ENCODE peak calls at places on chromosomes 16 and 17, in ten cellular contexts. S, M, L, O, C, H, F, B, J and X are unnamed samples.

GRCh38 chr16:30491744-30492308 is 19.3 kb downstream of the ITGAL start:
- DNase-seq in S (peak), M (no peak), L (peak), O (no peak), C (peak), H (no peak), F (no peak), B (peak), J (no peak), X (peak)

GRCh38 chr17:81543756-81544155 is 8.4 kb downstream of the FAAP100 start:
- DNase-seq in S (no peak), M (no peak), L (no peak), O (no peak), C (no peak), H (no peak), F (no peak), B (no peak), J (no peak), X (no peak)

GRCh38 chr17:43873815-43874214 is 26.8 kb downstream of the CD300LG start:
- DNase-seq in S (no peak), M (no peak), L (no peak), O (no peak), C (no peak), H (no peak), F (no peak), B (no peak), J (no peak), X (no peak)

GRCh38 chr16:68704232-68704867 is 32.7 kb upstream of the CDH1 start:
- DNase-seq in S (peak), M (no peak), L (peak), O (peak), C (peak), H (peak), F (peak), B (peak), J (peak), X (peak)

GRCh38 chr17:44024271-44024663 is 9.5 kb upstream of the TMEM101 start:
- DNase-seq in S (no peak), M (no peak), L (no peak), O (peak), C (no peak), H (no peak), F (no peak), B (no peak), J (no peak), X (no peak)

GRCh38 chr16:86025706-86026105 is 126.7 kb downstream of the IRF8 start:
- DNase-seq in S (no peak), M (no peak), L (no peak), O (no peak), C (no peak), H (no peak), F (peak), B (no peak), J (no peak), X (peak)

GRCh38 chr16:68901910-68902309 is 58.6 kb downstream of the TANGO6 start:
- DNase-seq in S (peak), M (no peak), L (no peak), O (no peak), C (peak), H (no peak), F (no peak), B (no peak), J (no peak), X (no peak)

GRCh38 chr17:42553866-42554249 is 1.1 kb downstream of the HSD17B1 start:
- DNase-seq in S (no peak), M (no peak), L (no peak), O (no peak), C (no peak), H (no peak), F (no peak), B (no peak), J (no peak), X (no peak)

GRCh38 chr17:4449736-4450135 is 16.0 kb downstream of the SPNS3 start:
- DNase-seq in S (no peak), M (no peak), L (no peak), O (no peak), C (no peak), H (no peak), F (no peak), B (no peak), J (no peak), X (no peak)

GRCh38 chr17:1810450-1811103 is 19.1 kb downstream of the SMYD4 start:
- DNase-seq in S (no peak), M (no peak), L (no peak), O (no peak), C (no peak), H (no peak), F (no peak), B (no peak), J (no peak), X (no peak)

GRCh38 chr16:87161822-87162676 is 155.1 kb downstream of the C16orf95 start:
- DNase-seq in S (no peak), M (no peak), L (peak), O (no peak), C (no peak), H (no peak), F (no peak), B (peak), J (no peak), X (no peak)

GRCh38 chr17:55300479-55301290 is 35.9 kb downstream of the HLF start:
- DNase-seq in S (no peak), M (no peak), L (no peak), O (no peak), C (no peak), H (no peak), F (no peak), B (no peak), J (no peak), X (no peak)

GRCh38 chr16:46858151-46858550 is 26.0 kb upstream of the GPT2 start:
- DNase-seq in S (no peak), M (no peak), L (no peak), O (no peak), C (no peak), H (no peak), F (no peak), B (no peak), J (no peak), X (no peak)

GRCh38 chr17:50943575-50943933 is 77.4 kb upstream of the TOB1 start:
- DNase-seq in S (peak), M (no peak), L (no peak), O (peak), C (no peak), H (no peak), F (no peak), B (no peak), J (no peak), X (peak)

GRCh38 chr17:51913491-51913890 is 245.0 kb downstream of the CA10 start:
- DNase-seq in S (no peak), M (no peak), L (no peak), O (no peak), C (no peak), H (no peak), F (no peak), B (no peak), J (no peak), X (no peak)

GRCh38 chr17:6461792-6462524 is 17.7 kb downstream of the PIMREG start:
- DNase-seq in S (no peak), M (no peak), L (no peak), O (no peak), C (no peak), H (no peak), F (no peak), B (no peak), J (no peak), X (no peak)

GRCh38 chr17:15945493-15946209 is 721 bp downstream of the ADORA2B start:
- DNase-seq in S (peak), M (no peak), L (no peak), O (peak), C (no peak), H (peak), F (no peak), B (no peak), J (no peak), X (peak)